ENCODE peak calls at places on chromosomes 6 and 20, in ten cellular contexts. One of them, this sample, is unnamed.
A peak's percentile ranks its signal among the peaks of the same experiment; 100 is the strongest.

GRCh38 chr20:8421981-8422380 is 289.9 kb downstream of the PLCB1 start:
- DNase-seq in GM12891: no peak
- DNase-seq in amygdala: no peak
- DNase-seq in stimulated activated CD4-positive, alpha-beta T cell treated with anti-CD3 and anti-CD28 coated beads, Interleukin-2, amount 100 ng/mL, for 48 hours: no peak
- DNase-seq in mesothelial cell of epicardium: no peak
- DNase-seq in B cell: no peak
- DNase-seq in MCF 10A: no peak
- DNase-seq in HS-27A: no peak
- DNase-seq in cerebellar cortex: no peak
- DNase-seq in EL: no peak
- DNase-seq in this sample: no peak

GRCh38 chr6:127811939-127812338 is 88.9 kb downstream of the THEMIS start:
- DNase-seq in B cell: no peak
- DNase-seq in amygdala: no peak
- DNase-seq in HS-27A: no peak
- DNase-seq in GM12891: no peak
- DNase-seq in mesothelial cell of epicardium: no peak
- DNase-seq in EL: no peak
- DNase-seq in stimulated activated CD4-positive, alpha-beta T cell treated with anti-CD3 and anti-CD28 coated beads, Interleukin-2, amount 100 ng/mL, for 48 hours: no peak
- DNase-seq in MCF 10A: no peak
- DNase-seq in cerebellar cortex: no peak
- DNase-seq in this sample: no peak

GRCh38 chr20:32820000-32820697 is 395 bp downstream of the MAPRE1 start:
- DNase-seq in MCF 10A: peak; percentile 61
- DNase-seq in mesothelial cell of epicardium: peak; percentile 86
- DNase-seq in amygdala: no peak
- DNase-seq in GM12891: peak; percentile 75
- DNase-seq in cerebellar cortex: peak; percentile 69
- DNase-seq in EL: no peak
- DNase-seq in HS-27A: peak; percentile 31
- DNase-seq in B cell: peak; percentile 86
- DNase-seq in stimulated activated CD4-positive, alpha-beta T cell treated with anti-CD3 and anti-CD28 coated beads, Interleukin-2, amount 100 ng/mL, for 48 hours: peak; percentile 81
- DNase-seq in this sample: peak; percentile 47

GRCh38 chr20:59284470-59284869 is 15.9 kb upstream of the EDN3 start:
- DNase-seq in stimulated activated CD4-positive, alpha-beta T cell treated with anti-CD3 and anti-CD28 coated beads, Interleukin-2, amount 100 ng/mL, for 48 hours: no peak
- DNase-seq in HS-27A: no peak
- DNase-seq in cerebellar cortex: no peak
- DNase-seq in B cell: no peak
- DNase-seq in mesothelial cell of epicardium: no peak
- DNase-seq in amygdala: no peak
- DNase-seq in MCF 10A: no peak
- DNase-seq in EL: no peak
- DNase-seq in GM12891: no peak
- DNase-seq in this sample: no peak

GRCh38 chr20:48208176-48208575 is 422.9 kb upstream of the SULF2 start:
- DNase-seq in HS-27A: no peak
- DNase-seq in stimulated activated CD4-positive, alpha-beta T cell treated with anti-CD3 and anti-CD28 coated beads, Interleukin-2, amount 100 ng/mL, for 48 hours: no peak
- DNase-seq in amygdala: no peak
- DNase-seq in MCF 10A: no peak
- DNase-seq in GM12891: no peak
- DNase-seq in cerebellar cortex: no peak
- DNase-seq in mesothelial cell of epicardium: no peak
- DNase-seq in B cell: no peak
- DNase-seq in EL: no peak
- DNase-seq in this sample: no peak

GRCh38 chr20:59725476-59726119 is 121.3 kb downstream of the PHACTR3 start:
- DNase-seq in EL: no peak
- DNase-seq in GM12891: no peak
- DNase-seq in MCF 10A: no peak
- DNase-seq in mesothelial cell of epicardium: no peak
- DNase-seq in cerebellar cortex: no peak
- DNase-seq in B cell: no peak
- DNase-seq in stimulated activated CD4-positive, alpha-beta T cell treated with anti-CD3 and anti-CD28 coated beads, Interleukin-2, amount 100 ng/mL, for 48 hours: no peak
- DNase-seq in HS-27A: no peak
- DNase-seq in amygdala: no peak
- DNase-seq in this sample: no peak

GRCh38 chr6:43887906-43888683 is 118.1 kb downstream of the VEGFA start:
- DNase-seq in cerebellar cortex: no peak
- DNase-seq in stimulated activated CD4-positive, alpha-beta T cell treated with anti-CD3 and anti-CD28 coated beads, Interleukin-2, amount 100 ng/mL, for 48 hours: no peak
- DNase-seq in EL: no peak
- DNase-seq in B cell: no peak
- DNase-seq in mesothelial cell of epicardium: no peak
- DNase-seq in MCF 10A: no peak
- DNase-seq in HS-27A: no peak
- DNase-seq in amygdala: no peak
- DNase-seq in GM12891: no peak
- DNase-seq in this sample: no peak

GRCh38 chr6:41689171-41690008 is 46.0 kb downstream of the TFEB start:
- DNase-seq in HS-27A: no peak
- DNase-seq in mesothelial cell of epicardium: no peak
- DNase-seq in amygdala: no peak
- DNase-seq in B cell: no peak
- DNase-seq in cerebellar cortex: no peak
- DNase-seq in stimulated activated CD4-positive, alpha-beta T cell treated with anti-CD3 and anti-CD28 coated beads, Interleukin-2, amount 100 ng/mL, for 48 hours: no peak
- DNase-seq in EL: peak; percentile 54
- DNase-seq in GM12891: no peak
- DNase-seq in MCF 10A: peak; percentile 53
- DNase-seq in this sample: no peak

GRCh38 chr20:56422131-56422823 is 10.2 kb downstream of the CASS4 start:
- DNase-seq in cerebellar cortex: no peak
- DNase-seq in amygdala: no peak
- DNase-seq in GM12891: no peak
- DNase-seq in mesothelial cell of epicardium: no peak
- DNase-seq in EL: peak; percentile 88
- DNase-seq in MCF 10A: peak; percentile 23
- DNase-seq in stimulated activated CD4-positive, alpha-beta T cell treated with anti-CD3 and anti-CD28 coated beads, Interleukin-2, amount 100 ng/mL, for 48 hours: no peak
- DNase-seq in HS-27A: peak; percentile 66
- DNase-seq in B cell: no peak
- DNase-seq in this sample: peak; percentile 66

GRCh38 chr20:6994452-6994851 is 227.0 kb downstream of the BMP2 start:
- DNase-seq in GM12891: no peak
- DNase-seq in B cell: no peak
- DNase-seq in EL: no peak
- DNase-seq in HS-27A: peak; percentile 31
- DNase-seq in stimulated activated CD4-positive, alpha-beta T cell treated with anti-CD3 and anti-CD28 coated beads, Interleukin-2, amount 100 ng/mL, for 48 hours: no peak
- DNase-seq in MCF 10A: peak; percentile 93
- DNase-seq in cerebellar cortex: no peak
- DNase-seq in amygdala: no peak
- DNase-seq in mesothelial cell of epicardium: no peak
- DNase-seq in this sample: no peak

GRCh38 chr6:159829515-159829914 is 29.4 kb downstream of the PNLDC1 start:
- DNase-seq in GM12891: no peak
- DNase-seq in cerebellar cortex: no peak
- DNase-seq in MCF 10A: no peak
- DNase-seq in amygdala: no peak
- DNase-seq in HS-27A: no peak
- DNase-seq in EL: no peak
- DNase-seq in mesothelial cell of epicardium: no peak
- DNase-seq in B cell: no peak
- DNase-seq in stimulated activated CD4-positive, alpha-beta T cell treated with anti-CD3 and anti-CD28 coated beads, Interleukin-2, amount 100 ng/mL, for 48 hours: no peak
- DNase-seq in this sample: no peak